ENCODE peak calls at places on chromosome 3, in seven cellular contexts. T is fibroblast of the conjunctiva; M is aorta; S is activated CD4-positive, alpha-beta T cell treated with anti-CD3 and anti-CD28 coated beads, Interleukin-2, amount 10 ng/mL, durations not matched to agents 7 days and 5 days; X is AG09319; U is activated CD8-positive, alpha-beta T cell treated with anti-CD3 and anti-CD28 coated beads, Interleukin-2, amount 10 ng/mL, durations not matched to agents 7 days and 5 days; O is iris pigment epithelial cell. G is an unnamed sample.

GRCh38 chr3:66416556-66417304 is 84.1 kb downstream of the LRIG1 start:
- DNase-seq in T (no peak), M (no peak), S (no peak), X (no peak), U (no peak), O (no peak), G (no peak)

GRCh38 chr3:24264011-24264410 is 230.6 kb downstream of the THRB start:
- DNase-seq in T (no peak), M (no peak), S (no peak), X (no peak), U (no peak), O (no peak), G (no peak)

GRCh38 chr3:123552095-123552714 is 32.6 kb downstream of the HACD2 start:
- DNase-seq in T (no peak), M (no peak), S (no peak), X (no peak), U (no peak), O (peak; percentile 28), G (no peak)

GRCh38 chr3:54176106-54176505 is 53.8 kb downstream of the CACNA2D3 start:
- DNase-seq in T (no peak), M (no peak), S (no peak), X (no peak), U (no peak), O (no peak), G (no peak)

GRCh38 chr3:13869944-13870343 is 9.9 kb downstream of the WNT7A start:
- DNase-seq in T (no peak), M (peak; percentile 12), S (no peak), X (no peak), U (no peak), O (no peak), G (no peak)

GRCh38 chr3:178198329-178198728 is 337.9 kb upstream of the KCNMB2 start:
- DNase-seq in T (no peak), M (no peak), S (no peak), X (no peak), U (no peak), O (peak; percentile 36), G (no peak)

GRCh38 chr3:153762411-153763235 is 358.6 kb upstream of the ARHGEF26 start:
- DNase-seq in T (peak; percentile 16), M (no peak), S (no peak), X (no peak), U (no peak), O (no peak), G (no peak)

GRCh38 chr3:158847466-158847849 is 45.6 kb downstream of the MFSD1 start:
- DNase-seq in T (no peak), M (no peak), S (no peak), X (no peak), U (no peak), O (peak; percentile 44), G (no peak)

GRCh38 chr3:71026634-71027578 is 556.6 kb downstream of the FOXP1 start:
- DNase-seq in T (peak; percentile 47), M (no peak), S (no peak), X (no peak), U (no peak), O (no peak), G (no peak)

GRCh38 chr3:32551496-32551895 is 19.2 kb downstream of the DYNC1LI1 start:
- DNase-seq in T (no peak), M (no peak), S (no peak), X (no peak), U (no peak), O (no peak), G (no peak)

GRCh38 chr3:71360694-71361093 is 222.8 kb downstream of the FOXP1 start:
- DNase-seq in T (no peak), M (no peak), S (peak; percentile 17), X (no peak), U (no peak), O (no peak), G (no peak)

GRCh38 chr3:49805884-49806701 is 3.0 kb downstream of the INKA1 start:
- DNase-seq in T (no peak), M (peak; percentile 75), S (no peak), X (no peak), U (peak; percentile 67), O (no peak), G (no peak)

GRCh38 chr3:100993309-100993708 is at the start of gene ABI3BP:
- DNase-seq in T (peak; percentile 67), M (peak; percentile 91), S (no peak), X (peak; percentile 59), U (no peak), O (peak; percentile 89), G (peak; percentile 71)

GRCh38 chr3:155995525-155996370 is 124.6 kb upstream of the KCNAB1 start:
- DNase-seq in T (peak; percentile 30), M (no peak), S (no peak), X (peak; percentile 30), U (no peak), O (peak; percentile 67), G (peak; percentile 21)

GRCh38 chr3:31466016-31466415 is 66.7 kb upstream of the STT3B start:
- DNase-seq in T (no peak), M (no peak), S (no peak), X (no peak), U (no peak), O (peak; percentile 20), G (no peak)

GRCh38 chr3:10524799-10525301 is 19.5 kb upstream of the ATP2B2 start:
- DNase-seq in T (no peak), M (no peak), S (no peak), X (no peak), U (no peak), O (no peak), G (no peak)

GRCh38 chr3:185225523-185225922 is 28.3 kb downstream of the EHHADH start:
- DNase-seq in T (no peak), M (no peak), S (no peak), X (peak; percentile 2), U (no peak), O (peak; percentile 71), G (no peak)

GRCh38 chr3:65210026-65210814 is 522.4 kb upstream of the ADAMTS9 start:
- DNase-seq in T (no peak), M (no peak), S (no peak), X (no peak), U (no peak), O (no peak), G (no peak)

GRCh38 chr3:143078883-143079282 is 40.7 kb upstream of the CHST2 start:
- DNase-seq in T (no peak), M (no peak), S (no peak), X (no peak), U (no peak), O (peak; percentile 61), G (peak; percentile 40)

GRCh38 chr3:70771426-70772147 is 459.1 kb upstream of the MDFIC2 start:
- DNase-seq in T (no peak), M (no peak), S (no peak), X (no peak), U (no peak), O (peak; percentile 66), G (no peak)

GRCh38 chr3:129975332-129976090 is 991 bp downstream of the TRH start:
- DNase-seq in T (no peak), M (peak; percentile 79), S (no peak), X (no peak), U (peak; percentile 22), O (no peak), G (no peak)

GRCh38 chr3:41129731-41130130 is 69.6 kb upstream of the CTNNB1 start:
- DNase-seq in T (no peak), M (no peak), S (no peak), X (no peak), U (no peak), O (no peak), G (no peak)

GRCh38 chr3:72439321-72440183 is 408.7 kb downstream of the SHQ1 start:
- DNase-seq in T (no peak), M (no peak), S (no peak), X (no peak), U (no peak), O (no peak), G (no peak)

GRCh38 chr3:170531054-170531453 is 54.8 kb downstream of the SLC7A14 start:
- DNase-seq in T (no peak), M (no peak), S (no peak), X (no peak), U (no peak), O (no peak), G (no peak)

GRCh38 chr3:113054552-113054951 is 63.8 kb downstream of the GTPBP8 start:
- DNase-seq in T (peak; percentile 41), M (no peak), S (no peak), X (peak; percentile 49), U (no peak), O (peak; percentile 57), G (peak; percentile 40)

GRCh38 chr3:107756649-107757048 is 233.9 kb downstream of the BBX start:
- DNase-seq in T (no peak), M (no peak), S (no peak), X (no peak), U (no peak), O (peak; percentile 34), G (no peak)

GRCh38 chr3:55750525-55750924 is 263.4 kb upstream of the WNT5A start:
- DNase-seq in T (peak; percentile 10), M (no peak), S (no peak), X (peak; percentile 72), U (no peak), O (peak; percentile 94), G (peak; percentile 76)

G was measured in GM04504.